ENCODE peak calls at places on chromosomes 13 and 19, in five cellular contexts. N, H, A, P and L are unnamed samples.
A peak's percentile ranks its signal among the peaks of the same experiment; 100 is the strongest.

GRCh38 chr13:35599385-35599784 is 122.9 kb upstream of the MAB21L1 start:
- DNase-seq in N (no peak), H (no peak), A (no peak), P (no peak), L (no peak)

GRCh38 chr13:41960195-41960699 is 662 bp downstream of the VWA8 start:
- DNase-seq in N (peak; percentile 29), H (no peak), A (peak; percentile 46), P (peak; percentile 36), L (no peak)

GRCh38 chr19:329876-330275 is 14.7 kb downstream of the MIER2 start:
- DNase-seq in N (no peak), H (no peak), A (no peak), P (no peak), L (no peak)

GRCh38 chr13:93736111-93736510 is 509.5 kb downstream of the GPC6 start:
- DNase-seq in N (peak; percentile 82), H (no peak), A (no peak), P (no peak), L (no peak)

GRCh38 chr19:35714601-35715354 is 3.0 kb upstream of the KMT2B start:
- DNase-seq in N (no peak), H (no peak), A (peak; percentile 33), P (no peak), L (peak; percentile 16)

GRCh38 chr13:20525144-20525600 is 485 bp downstream of the CRYL1 start:
- DNase-seq in N (no peak), H (no peak), A (peak; percentile 15), P (no peak), L (peak; percentile 73)

GRCh38 chr13:88074794-88075509 is 403.8 kb downstream of the SLITRK5 start:
- DNase-seq in N (no peak), H (no peak), A (no peak), P (no peak), L (no peak)

GRCh38 chr13:64556391-64556790 is 2673.7 kb downstream of the PCDH9 start:
- DNase-seq in N (peak; percentile 2), H (no peak), A (no peak), P (no peak), L (no peak)

GRCh38 chr19:51417107-51417806 is at the start of gene SIGLEC10:
- DNase-seq in N (no peak), H (no peak), A (no peak), P (no peak), L (peak; percentile 45)

GRCh38 chr19:36032251-36033104 is at the start of gene CLIP3:
- DNase-seq in N (peak; percentile 62), H (no peak), A (no peak), P (peak; percentile 41), L (peak; percentile 82)

GRCh38 chr13:29858667-29859066 is 8.2 kb upstream of the UBL3 start:
- DNase-seq in N (peak; percentile 59), H (no peak), A (no peak), P (no peak), L (no peak)

GRCh38 chr13:85729296-85729695 is 69.9 kb downstream of the SLITRK6 start:
- DNase-seq in N (peak; percentile 78), H (no peak), A (no peak), P (no peak), L (no peak)

GRCh38 chr13:65803706-65804392 is 1426.3 kb downstream of the PCDH9 start:
- DNase-seq in N (no peak), H (no peak), A (no peak), P (no peak), L (no peak)

GRCh38 chr13:80265348-80265747 is 75.6 kb downstream of the SPRY2 start:
- DNase-seq in N (no peak), H (no peak), A (no peak), P (no peak), L (no peak)

GRCh38 chr13:46569471-46569870 is 16.5 kb downstream of the LRCH1 start:
- DNase-seq in N (no peak), H (no peak), A (no peak), P (no peak), L (no peak)
- H3K4me1 ChIP-seq in N (peaks cover 17% of the 10 kb centered on the region), H (no peaks in the 10 kb centered on the region), A (peaks cover 43% of the 10 kb centered on the region), P (peaks cover 6% of the 10 kb centered on the region), L (peaks cover 15% of the 10 kb centered on the region)

GRCh38 chr13:89281331-89281730 is 1610.2 kb downstream of the SLITRK5 start:
- DNase-seq in N (no peak), H (no peak), A (no peak), P (no peak), L (no peak)

GRCh38 chr13:89282241-89282640 is 1611.1 kb downstream of the SLITRK5 start:
- DNase-seq in N (no peak), H (no peak), A (no peak), P (no peak), L (no peak)

DNA sequence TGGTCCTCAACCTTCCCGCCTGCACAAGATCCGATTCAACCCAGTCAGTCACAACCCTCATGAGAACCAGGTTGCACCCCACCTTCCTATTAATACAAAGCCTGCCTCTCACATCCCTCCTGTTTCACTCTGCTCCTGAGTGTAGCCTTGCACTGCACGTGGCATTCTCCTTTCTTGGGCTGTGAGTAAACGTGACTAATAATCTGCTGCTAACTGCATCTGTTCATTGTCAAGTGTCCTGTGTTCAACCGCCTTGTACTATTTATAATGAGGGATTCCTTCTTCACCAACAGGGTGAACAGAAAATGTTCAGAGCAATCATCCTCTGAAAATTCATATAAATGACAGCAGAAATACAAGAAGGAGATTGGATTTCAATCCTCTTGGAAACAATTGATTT is 1608.2 kb downstream of the SLITRK5 start:
- DNase-seq in N (no peak), H (no peak), A (no peak), P (no peak), L (no peak)
- H3K27ac ChIP-seq in N (no peak overlapping the region), H (no peak overlapping the region), A (no peak overlapping the region), P (no peak overlapping the region), L (no peak overlapping the region)

GRCh38 chr13:110302986-110303385 is 4.0 kb downstream of the COL4A1 start:
- DNase-seq in N (no peak), H (no peak), A (no peak), P (no peak), L (no peak)
- H3K4me3 ChIP-seq in N (no peak overlapping the region), H (no peak overlapping the region), A (no peak overlapping the region), P (no peak overlapping the region), L (no peak overlapping the region)

GRCh38 chr19:7272856-7273578 is 21.2 kb downstream of the INSR start:
- DNase-seq in N (no peak), H (no peak), A (no peak), P (no peak), L (no peak)
- H3K4me1 ChIP-seq in N (no peaks in the 10 kb centered on the region), H (no peaks in the 10 kb centered on the region), A (peaks cover 17% of the 10 kb centered on the region), P (no peaks in the 10 kb centered on the region), L (no peaks in the 10 kb centered on the region)

DNA sequence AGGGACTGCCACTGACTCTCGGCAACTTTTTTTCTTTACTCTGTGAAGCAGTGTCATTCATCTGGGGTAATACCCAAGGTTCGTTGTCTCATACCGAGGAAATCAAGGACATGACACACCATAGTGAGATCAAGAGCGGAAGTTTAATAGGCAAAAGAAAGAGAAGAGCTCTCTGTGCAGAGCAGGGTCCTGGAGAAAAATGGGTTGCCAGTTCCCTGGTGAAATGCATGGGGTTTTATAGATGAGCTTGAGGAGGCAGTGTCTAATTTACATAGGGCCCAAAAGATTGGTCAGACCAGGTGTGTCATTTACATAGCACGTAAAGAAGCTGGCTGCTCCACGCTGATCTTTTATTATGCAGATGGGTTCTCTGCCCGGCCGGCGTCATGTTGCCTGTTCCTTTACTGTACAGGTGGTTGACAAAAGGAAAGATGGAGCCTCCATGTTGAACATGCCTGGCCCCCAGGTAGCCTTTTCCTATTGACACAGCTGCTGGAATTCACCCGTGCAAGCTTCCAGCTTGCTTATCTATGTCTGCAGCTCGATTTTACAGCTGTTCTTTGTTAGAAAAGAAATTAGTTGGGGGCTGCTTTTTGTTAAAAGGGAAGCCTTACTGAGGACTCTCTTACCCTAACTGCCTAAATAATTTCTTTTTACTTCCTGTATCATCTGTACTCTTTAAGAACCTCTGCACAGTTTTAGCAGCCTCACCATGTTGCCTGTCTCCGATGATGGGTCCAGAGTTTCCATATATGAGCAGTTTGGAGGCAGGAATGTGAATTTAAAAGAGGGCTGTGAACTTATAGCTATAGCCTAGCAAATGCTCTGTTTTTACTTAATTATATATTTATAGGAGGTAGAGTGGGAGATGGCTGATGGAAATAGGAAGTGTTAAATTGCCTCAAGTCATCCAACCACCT is 98.0 kb upstream of the DIAPH3 start:
- DNase-seq in N (no peak), H (no peak), A (no peak), P (no peak), L (no peak)
- H3K27ac ChIP-seq in N (no peak overlapping the region), H (no peak overlapping the region), A (no peak overlapping the region), P (no peak overlapping the region), L (no peak overlapping the region)

GRCh38 chr19:15534957-15535864 is 26.9 kb downstream of the CYP4F22 start:
- DNase-seq in N (no peak), H (no peak), A (no peak), P (no peak), L (no peak)
- H3K4me3 ChIP-seq in N (no peak overlapping the region), H (no peak overlapping the region), A (no peak overlapping the region), P (no peak overlapping the region), L (no peak overlapping the region)

GRCh38 chr19:16367269-16367683 is 42.6 kb downstream of the KLF2 start:
- DNase-seq in N (no peak), H (no peak), A (no peak), P (no peak), L (peak; percentile 61)

GRCh38 chr19:16364231-16364865 is 39.7 kb downstream of the KLF2 start:
- DNase-seq in N (no peak), H (no peak), A (no peak), P (no peak), L (no peak)

GRCh38 chr19:16366433-16367268 is 42.0 kb downstream of the KLF2 start:
- DNase-seq in N (no peak), H (no peak), A (no peak), P (no peak), L (no peak)

GRCh38 chr19:16365300-16365996 is 40.8 kb downstream of the KLF2 start:
- DNase-seq in N (no peak), H (no peak), A (no peak), P (no peak), L (peak; percentile 45)

DNA sequence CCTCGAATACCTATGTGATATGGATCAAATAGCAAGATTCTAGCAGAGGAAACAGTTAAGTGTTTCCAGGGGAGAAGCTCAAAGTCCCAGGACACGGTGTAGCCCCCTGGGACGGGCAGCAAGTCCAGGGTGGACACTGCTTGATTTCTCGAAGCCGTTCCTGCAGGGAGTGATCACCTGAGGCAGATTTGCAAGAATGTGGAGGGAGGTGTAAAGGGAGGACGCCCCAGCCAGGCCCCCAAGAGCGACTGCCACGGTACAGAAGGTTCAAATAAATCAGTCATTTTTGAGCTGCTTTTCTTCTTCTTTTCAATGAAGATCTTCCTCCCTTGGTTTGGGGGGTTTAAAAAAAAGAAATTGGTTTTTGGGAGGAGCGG is 41.4 kb downstream of the KLF2 start:
- DNase-seq in N (no peak), H (no peak), A (no peak), P (no peak), L (peak; percentile 19)
- H3K4me1 ChIP-seq in N (no peaks in the 10 kb centered on the region), H (peaks cover 96% of the 10 kb centered on the region), A (peaks cover 28% of the 10 kb centered on the region), P (peaks cover 28% of the 10 kb centered on the region), L (no peaks in the 10 kb centered on the region)